ENCODE peak calls at places on chromosomes 2 and 18, in nine cellular contexts. R is nephron progenitor cell, H is GM20000, U is heart right ventricle, A is mesothelial cell of epicardium, N is fibroblast of lung, E is uterus, M is adrenal gland, V is neural progenitor cell. X is an unnamed sample.

GRCh38 chr2:63378589-63378988 is 209.7 kb downstream of the WDPCP start:
- DNase-seq in R (no peak), H (no peak), U (no peak), A (no peak), N (peak), E (no peak), M (no peak), V (no peak), X (no peak)

GRCh38 chr2:60354713-60355112 is 198.7 kb downstream of the BCL11A start:
- DNase-seq in R (no peak), H (no peak), U (no peak), A (no peak), N (no peak), E (no peak), M (no peak), V (no peak), X (no peak)

GRCh38 chr2:199804831-199805230 is 46.2 kb downstream of the FTCDNL1 start:
- DNase-seq in R (no peak), H (no peak), U (no peak), A (no peak), N (no peak), E (no peak), M (no peak), V (peak), X (no peak)

GRCh38 chr18:52439457-52439856 is 99.5 kb downstream of the DCC start:
- DNase-seq in R (no peak), H (no peak), U (no peak), A (no peak), N (no peak), E (no peak), M (no peak), V (no peak), X (no peak)

GRCh38 chr2:56613254-56613653 is 429.5 kb downstream of the CCDC85A start:
- DNase-seq in R (no peak), H (peak), U (no peak), A (no peak), N (no peak), E (no peak), M (no peak), V (no peak), X (no peak)

GRCh38 chr2:28209864-28210263 is 182.8 kb upstream of the FOSL2 start:
- DNase-seq in R (no peak), H (no peak), U (no peak), A (no peak), N (no peak), E (no peak), M (no peak), V (no peak), X (no peak)

GRCh38 chr2:231894566-231895380 is 31.4 kb downstream of the NPPC start:
- DNase-seq in R (no peak), H (no peak), U (no peak), A (no peak), N (no peak), E (no peak), M (no peak), V (no peak), X (no peak)

GRCh38 chr18:78601349-78601748 is 378.3 kb upstream of the SALL3 start:
- DNase-seq in R (no peak), H (no peak), U (no peak), A (peak), N (no peak), E (no peak), M (no peak), V (peak), X (peak)

GRCh38 chr2:240560084-240560479 is at the start of gene DUSP28:
- DNase-seq in R (peak), H (peak), U (peak), A (peak), N (peak), E (peak), M (peak), V (peak), X (peak)

GRCh38 chr18:34887881-34888580 is 153.2 kb upstream of the MAPRE2 start:
- DNase-seq in R (no peak), H (no peak), U (no peak), A (no peak), N (no peak), E (no peak), M (no peak), V (no peak), X (no peak)

GRCh38 chr2:40287201-40287600 is 164.7 kb downstream of the SLC8A1 start:
- DNase-seq in R (no peak), H (no peak), U (no peak), A (no peak), N (peak), E (no peak), M (no peak), V (no peak), X (no peak)

GRCh38 chr2:239881561-239882320 is 143.4 kb downstream of the NDUFA10 start:
- DNase-seq in R (no peak), H (no peak), U (no peak), A (peak), N (peak), E (peak), M (peak), V (no peak), X (no peak)

GRCh38 chr2:168583710-168584521 is 127.8 kb downstream of the CERS6 start:
- DNase-seq in R (no peak), H (no peak), U (no peak), A (no peak), N (peak), E (peak), M (peak), V (no peak), X (no peak)

GRCh38 chr2:100757621-100758394 is 62.1 kb upstream of the NPAS2 start:
- DNase-seq in R (no peak), H (no peak), U (no peak), A (no peak), N (peak), E (no peak), M (peak), V (no peak), X (no peak)

GRCh38 chr18:1624612-1625011 is 719.9 kb downstream of the ADCYAP1 start:
- DNase-seq in R (no peak), H (no peak), U (no peak), A (no peak), N (no peak), E (no peak), M (no peak), V (no peak), X (no peak)

GRCh38 chr2:219172231-219173154 is 2.7 kb upstream of the SLC23A3 start:
- DNase-seq in R (no peak), H (no peak), U (no peak), A (no peak), N (no peak), E (no peak), M (no peak), V (no peak), X (no peak)

GRCh38 chr18:74940856-74941255 is 268.1 kb downstream of the PTGR3 start:
- DNase-seq in R (no peak), H (no peak), U (no peak), A (no peak), N (no peak), E (no peak), M (no peak), V (no peak), X (no peak)

GRCh38 chr2:197759625-197760292 is 25.4 kb downstream of the BOLL start:
- DNase-seq in R (no peak), H (no peak), U (no peak), A (no peak), N (no peak), E (no peak), M (no peak), V (no peak), X (no peak)

GRCh38 chr2:222598611-222599010 is 57.3 kb downstream of the FARSB start:
- DNase-seq in R (peak), H (no peak), U (no peak), A (no peak), N (no peak), E (no peak), M (no peak), V (no peak), X (no peak)

GRCh38 chr2:48343571-48344440 is 186.1 kb upstream of the STON1 start:
- DNase-seq in R (no peak), H (peak), U (no peak), A (no peak), N (peak), E (no peak), M (no peak), V (no peak), X (no peak)

GRCh38 chr2:3025261-3025660 is 352.4 kb downstream of the EIPR1 start:
- DNase-seq in R (no peak), H (no peak), U (no peak), A (no peak), N (no peak), E (no peak), M (no peak), V (no peak), X (no peak)

GRCh38 chr2:204010611-204011560 is 74.3 kb downstream of the ICOS start:
- DNase-seq in R (no peak), H (no peak), U (no peak), A (no peak), N (no peak), E (no peak), M (no peak), V (no peak), X (no peak)

GRCh38 chr2:183680573-183680972 is 556.3 kb downstream of the NUP35 start:
- DNase-seq in R (no peak), H (no peak), U (no peak), A (no peak), N (no peak), E (no peak), M (no peak), V (no peak), X (no peak)

GRCh38 chr2:156115338-156115737 is 217.2 kb downstream of the NR4A2 start:
- DNase-seq in R (no peak), H (no peak), U (no peak), A (no peak), N (peak), E (no peak), M (no peak), V (no peak), X (no peak)

GRCh38 chr2:36352024-36352398 is 3.6 kb upstream of the CRIM1 start:
- DNase-seq in R (peak), H (peak), U (no peak), A (no peak), N (peak), E (no peak), M (peak), V (peak), X (no peak)
- TF ChIP-seq CTCF in R (peak), H (peak), U (peak), A (peak), N (peak), E (peak), M (peak), V (peak), X (peak)

DNA sequence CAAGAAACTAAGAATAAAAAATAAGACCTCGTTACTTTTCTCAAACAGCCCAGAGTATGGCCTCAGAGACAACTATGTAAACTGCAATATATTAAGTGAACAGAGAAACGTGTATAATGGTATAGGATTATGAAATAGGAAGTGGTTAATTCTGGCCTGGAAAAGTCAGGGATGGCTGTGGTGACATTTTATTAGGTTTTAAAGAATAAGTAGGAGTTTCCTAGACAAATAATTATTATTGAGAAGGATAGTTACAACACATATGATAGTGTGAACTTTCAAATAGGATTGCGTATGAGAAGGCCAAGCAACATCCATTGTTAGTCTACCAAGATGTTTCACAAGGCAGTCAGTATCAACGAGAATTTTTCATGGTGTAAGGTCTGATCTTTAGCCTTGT is 244.1 kb downstream of the LPIN1 start:
- DNase-seq in R (no peak), H (no peak), U (no peak), A (no peak), N (no peak), E (no peak), M (no peak), V (no peak), X (no peak)
- TF ChIP-seq CTCF in R (no peak), H (no peak), U (no peak), A (no peak), N (no peak), E (no peak), M (no peak), V (no peak), X (no peak)

DNA sequence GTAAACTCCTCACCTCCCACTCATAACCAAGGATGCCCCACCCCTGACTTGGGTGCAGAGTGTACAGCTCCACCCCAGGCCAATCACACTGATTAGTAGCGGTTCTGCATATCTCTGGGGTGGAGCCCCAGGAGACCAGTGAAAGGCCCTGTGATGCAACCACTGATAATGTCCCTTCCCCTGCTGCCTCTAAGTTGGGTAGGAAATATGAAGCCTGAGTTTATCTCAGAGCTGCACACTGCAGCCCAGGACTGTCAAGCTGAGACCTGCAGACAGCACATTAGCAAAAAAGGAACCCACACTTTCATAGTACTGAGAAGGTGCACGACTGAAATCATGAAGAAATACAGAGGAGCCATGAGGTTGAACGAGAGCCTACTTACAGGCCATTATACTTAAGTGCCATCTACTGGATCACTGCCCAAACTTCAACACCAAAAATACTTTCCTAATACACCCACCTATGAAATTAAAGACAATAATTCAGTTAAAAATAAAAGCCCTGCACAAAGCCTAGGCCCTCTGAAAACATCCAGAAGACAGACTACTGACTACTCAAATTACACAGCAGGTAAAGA is 455.4 kb upstream of the LRRTM4 start:
- DNase-seq in R (no peak), H (no peak), U (no peak), A (no peak), N (no peak), E (no peak), M (no peak), V (peak), X (no peak)
- TF ChIP-seq CTCF in R (no peak), H (no peak), U (no peak), A (no peak), N (no peak), E (no peak), M (no peak), V (peak), X (no peak)

DNA sequence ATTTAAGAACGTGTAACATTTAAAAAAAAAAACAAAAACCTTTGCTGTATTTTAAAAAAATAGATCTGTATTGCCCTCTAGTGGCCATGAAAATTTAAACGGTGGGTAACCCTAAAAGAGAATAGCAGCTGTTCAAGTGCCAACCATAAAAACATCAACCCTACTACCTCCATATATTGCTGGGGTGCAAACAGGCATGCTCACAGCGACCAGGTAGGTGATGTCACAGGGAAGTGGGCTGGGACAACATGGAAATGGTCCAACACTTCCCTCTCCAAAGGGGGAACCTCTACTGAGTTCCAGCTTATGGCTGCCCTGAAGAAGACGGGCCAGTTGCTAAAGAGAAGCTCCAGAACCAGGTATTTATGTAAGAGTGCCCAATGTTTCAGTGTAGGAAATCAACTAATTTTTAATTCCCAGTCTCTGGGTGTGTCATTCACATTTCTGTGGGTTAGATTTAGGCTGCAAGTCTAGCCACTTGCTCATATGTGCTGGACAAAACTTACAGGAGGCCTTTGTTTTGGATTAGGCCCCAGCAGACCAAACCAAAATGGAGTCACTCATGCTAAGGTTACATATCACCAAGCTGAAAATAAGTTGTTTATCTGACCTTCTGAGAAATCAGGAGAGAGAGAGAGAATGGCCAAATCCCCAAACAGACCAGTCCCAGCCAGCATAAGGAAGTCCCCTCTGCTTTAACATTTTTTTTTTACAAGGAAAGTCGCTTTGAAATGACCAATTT is 54.5 kb downstream of the SKA1 start:
- DNase-seq in R (no peak), H (peak), U (no peak), A (no peak), N (no peak), E (no peak), M (peak), V (peak), X (no peak)
- TF ChIP-seq CTCF in R (peak), H (peak), U (peak), A (peak), N (peak), E (peak), M (peak), V (peak), X (peak)

GRCh38 chr2:177143444-177143843 is 69.2 kb upstream of the HNRNPA3 start:
- DNase-seq in R (no peak), H (no peak), U (no peak), A (no peak), N (peak), E (peak), M (peak), V (peak), X (no peak)
- TF ChIP-seq CTCF in R (no peak), H (no peak), U (no peak), A (no peak), N (no peak), E (no peak), M (no peak), V (no peak), X (no peak)

GRCh38 chr18:23236876-23237468 is 101.7 kb downstream of the CABLES1 start:
- DNase-seq in R (no peak), H (no peak), U (no peak), A (no peak), N (no peak), E (no peak), M (no peak), V (no peak), X (no peak)
- TF ChIP-seq CTCF in R (no peak), H (peak), U (no peak), A (no peak), N (no peak), E (no peak), M (no peak), V (no peak), X (no peak)

DNA sequence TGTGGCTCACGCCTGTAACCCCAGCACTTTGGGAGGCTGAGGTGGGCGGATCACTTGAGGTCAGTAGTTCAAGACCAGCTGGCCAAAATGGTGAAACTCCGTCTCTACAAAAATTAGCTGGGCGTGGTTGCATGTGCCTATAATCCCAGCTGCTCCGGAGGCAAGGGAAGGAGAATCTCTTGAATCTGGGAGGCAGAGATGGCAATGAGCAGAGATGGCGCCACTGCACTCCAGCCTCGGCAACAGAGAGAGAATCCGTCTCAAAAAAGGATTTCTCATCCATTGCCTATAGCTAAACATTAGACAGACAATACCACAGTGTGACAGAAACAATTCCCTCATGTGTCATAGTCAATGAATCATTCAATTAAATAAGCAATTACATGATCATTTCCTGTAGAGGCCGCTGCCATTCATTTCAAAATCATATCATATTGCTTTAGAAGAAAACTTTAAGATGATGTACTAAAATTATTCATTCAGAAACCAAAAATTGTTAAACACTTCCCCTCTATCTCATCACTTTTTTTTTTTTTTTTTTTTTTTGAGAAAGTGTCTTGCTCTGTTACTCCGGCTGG is 69.5 kb upstream of the TGIF1 start:
- DNase-seq in R (no peak), H (no peak), U (no peak), A (no peak), N (peak), E (no peak), M (no peak), V (no peak), X (no peak)
- TF ChIP-seq CTCF in R (no peak), H (no peak), U (no peak), A (no peak), N (peak), E (no peak), M (no peak), V (peak), X (no peak)

X was measured in natural killer cell.